ENCODE peak calls at places on chromosomes 7 and 10, in eight cellular contexts. One of them, this sample, is unnamed. For H3K4me1, the result is how much of the 10 kb centered on the place peaks cover.

GRCh38 chr10:98414932-98415709 is at the start of gene PYROXD2:
- DNase-seq in tibial artery: peak
- DNase-seq in heart left ventricle: peak
- DNase-seq in hepatocyte: peak
- DNase-seq in ascending aorta: peak
- DNase-seq in H1: peak
- DNase-seq in aorta: peak
- DNase-seq in NT2/D1: peak
- DNase-seq in this sample: peak

GRCh38 chr7:91946549-91946948 is 5.9 kb downstream of the AKAP9 start:
- DNase-seq in H1: no peak
- DNase-seq in tibial artery: no peak
- DNase-seq in NT2/D1: no peak
- DNase-seq in ascending aorta: no peak
- DNase-seq in hepatocyte: no peak
- DNase-seq in aorta: no peak
- DNase-seq in heart left ventricle: no peak
- DNase-seq in this sample: no peak

GRCh38 chr10:100895346-100895745 is 17.4 kb upstream of the SLF2 start:
- DNase-seq in heart left ventricle: no peak
- DNase-seq in tibial artery: no peak
- DNase-seq in ascending aorta: no peak
- DNase-seq in NT2/D1: no peak
- DNase-seq in H1: no peak
- DNase-seq in aorta: no peak
- DNase-seq in hepatocyte: no peak
- DNase-seq in this sample: no peak

GRCh38 chr10:48694371-48695030 is 9.8 kb downstream of the WDFY4 start:
- DNase-seq in ascending aorta: no peak
- DNase-seq in hepatocyte: no peak
- DNase-seq in heart left ventricle: no peak
- DNase-seq in aorta: no peak
- DNase-seq in NT2/D1: no peak
- DNase-seq in H1: no peak
- DNase-seq in tibial artery: no peak
- DNase-seq in this sample: no peak

GRCh38 chr10:124112891-124113580 is 19.6 kb upstream of the CHST15 start:
- DNase-seq in hepatocyte: no peak
- DNase-seq in H1: no peak
- DNase-seq in ascending aorta: no peak
- DNase-seq in aorta: no peak
- DNase-seq in heart left ventricle: no peak
- DNase-seq in NT2/D1: no peak
- DNase-seq in tibial artery: no peak
- DNase-seq in this sample: no peak

GRCh38 chr10:104376784-104377300 is 23.2 kb downstream of the CFAP58 start:
- DNase-seq in ascending aorta: no peak
- DNase-seq in heart left ventricle: no peak
- DNase-seq in hepatocyte: no peak
- DNase-seq in NT2/D1: no peak
- DNase-seq in tibial artery: no peak
- DNase-seq in H1: no peak
- DNase-seq in aorta: no peak
- DNase-seq in this sample: no peak

GRCh38 chr10:49578392-49578791 is 31.7 kb upstream of the SLC18A3 start:
- DNase-seq in hepatocyte: no peak
- DNase-seq in NT2/D1: no peak
- DNase-seq in H1: no peak
- DNase-seq in aorta: no peak
- DNase-seq in ascending aorta: no peak
- DNase-seq in heart left ventricle: no peak
- DNase-seq in tibial artery: no peak
- DNase-seq in this sample: no peak

GRCh38 chr10:23558361-23558799 is 119.5 kb downstream of the OTUD1 start:
- DNase-seq in tibial artery: no peak
- DNase-seq in aorta: no peak
- DNase-seq in hepatocyte: no peak
- DNase-seq in NT2/D1: no peak
- DNase-seq in ascending aorta: no peak
- DNase-seq in heart left ventricle: no peak
- DNase-seq in H1: no peak
- DNase-seq in this sample: no peak

GRCh38 chr7:51376420-51377092 is 59.9 kb upstream of the COBL start:
- DNase-seq in NT2/D1: no peak
- DNase-seq in tibial artery: no peak
- DNase-seq in H1: no peak
- DNase-seq in ascending aorta: no peak
- DNase-seq in aorta: no peak
- DNase-seq in hepatocyte: peak
- DNase-seq in heart left ventricle: no peak
- DNase-seq in this sample: no peak

GRCh38 chr7:84510501-84510900 is 315.9 kb upstream of the SEMA3A start:
- DNase-seq in heart left ventricle: no peak
- DNase-seq in H1: no peak
- DNase-seq in aorta: no peak
- DNase-seq in ascending aorta: no peak
- DNase-seq in hepatocyte: no peak
- DNase-seq in NT2/D1: no peak
- DNase-seq in tibial artery: no peak
- DNase-seq in this sample: no peak

GRCh38 chr10:114420811-114421485 is 16.6 kb upstream of the AFAP1L2 start:
- DNase-seq in H1: no peak
- DNase-seq in aorta: no peak
- DNase-seq in heart left ventricle: no peak
- DNase-seq in tibial artery: no peak
- DNase-seq in hepatocyte: no peak
- DNase-seq in ascending aorta: no peak
- DNase-seq in NT2/D1: no peak
- DNase-seq in this sample: no peak

GRCh38 chr10:11446133-11446532 is 165.3 kb downstream of the USP6NL start:
- DNase-seq in NT2/D1: no peak
- DNase-seq in tibial artery: no peak
- DNase-seq in heart left ventricle: no peak
- DNase-seq in hepatocyte: no peak
- DNase-seq in aorta: no peak
- DNase-seq in H1: no peak
- DNase-seq in ascending aorta: no peak
- DNase-seq in this sample: no peak

GRCh38 chr10:11447571-11447970 is 163.9 kb downstream of the USP6NL start:
- DNase-seq in ascending aorta: no peak
- DNase-seq in aorta: no peak
- DNase-seq in hepatocyte: no peak
- DNase-seq in NT2/D1: no peak
- DNase-seq in H1: no peak
- DNase-seq in tibial artery: no peak
- DNase-seq in heart left ventricle: no peak
- DNase-seq in this sample: no peak

GRCh38 chr10:11448190-11448544 is 163.3 kb downstream of the USP6NL start:
- DNase-seq in ascending aorta: no peak
- DNase-seq in aorta: no peak
- DNase-seq in tibial artery: no peak
- DNase-seq in hepatocyte: no peak
- DNase-seq in heart left ventricle: no peak
- DNase-seq in NT2/D1: no peak
- DNase-seq in H1: no peak
- DNase-seq in this sample: no peak

GRCh38 chr10:11448545-11449244 is 162.8 kb downstream of the USP6NL start:
- DNase-seq in aorta: no peak
- DNase-seq in ascending aorta: no peak
- DNase-seq in H1: no peak
- DNase-seq in heart left ventricle: no peak
- DNase-seq in tibial artery: no peak
- DNase-seq in hepatocyte: no peak
- DNase-seq in NT2/D1: no peak
- DNase-seq in this sample: no peak

GRCh38 chr10:11446895-11447294 is 164.6 kb downstream of the USP6NL start:
- DNase-seq in aorta: no peak
- DNase-seq in hepatocyte: no peak
- DNase-seq in NT2/D1: no peak
- DNase-seq in ascending aorta: no peak
- DNase-seq in tibial artery: no peak
- DNase-seq in H1: no peak
- DNase-seq in heart left ventricle: no peak
- DNase-seq in this sample: no peak
- H3K4me1 ChIP-seq in aorta: under half
- H3K4me1 ChIP-seq in hepatocyte: under half
- H3K4me1 ChIP-seq in NT2/D1: under half
- H3K4me1 ChIP-seq in ascending aorta: under half
- H3K4me1 ChIP-seq in tibial artery: under half
- H3K4me1 ChIP-seq in H1: under half
- H3K4me1 ChIP-seq in heart left ventricle: under half
- H3K4me1 ChIP-seq in this sample: under half

DNA sequence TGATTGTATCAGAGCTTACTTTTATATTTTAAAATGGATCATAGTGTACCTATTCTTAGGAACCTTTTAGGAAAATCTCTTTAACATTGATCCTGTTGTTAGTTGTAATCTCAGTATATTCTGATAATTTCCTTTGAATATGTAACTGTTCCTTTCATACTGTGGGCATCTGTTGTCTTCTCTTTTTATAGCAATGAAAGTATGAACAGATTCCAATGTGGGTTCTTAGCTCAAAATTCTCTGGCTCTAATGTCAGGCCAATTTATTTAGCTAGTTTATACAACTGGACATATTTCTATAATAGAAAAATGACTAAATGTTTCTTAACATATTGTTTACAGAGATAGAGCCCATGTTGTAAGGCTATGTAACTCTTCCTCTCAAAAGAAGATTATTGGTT is 363.1 kb downstream of the AUTS2 start:
- DNase-seq in H1: no peak
- DNase-seq in tibial artery: no peak
- DNase-seq in heart left ventricle: no peak
- DNase-seq in NT2/D1: no peak
- DNase-seq in aorta: no peak
- DNase-seq in hepatocyte: no peak
- DNase-seq in ascending aorta: no peak
- DNase-seq in this sample: no peak
- H3K4me1 ChIP-seq in H1: under half
- H3K4me1 ChIP-seq in tibial artery: under half
- H3K4me1 ChIP-seq in heart left ventricle: under half
- H3K4me1 ChIP-seq in NT2/D1: under half
- H3K4me1 ChIP-seq in aorta: under half
- H3K4me1 ChIP-seq in hepatocyte: under half
- H3K4me1 ChIP-seq in ascending aorta: under half
- H3K4me1 ChIP-seq in this sample: under half

GRCh38 chr10:131755200-131755599 is 145.6 kb upstream of the PPP2R2D start:
- DNase-seq in hepatocyte: no peak
- DNase-seq in heart left ventricle: no peak
- DNase-seq in tibial artery: no peak
- DNase-seq in NT2/D1: no peak
- DNase-seq in aorta: no peak
- DNase-seq in H1: no peak
- DNase-seq in ascending aorta: no peak
- DNase-seq in this sample: no peak
- H3K4me1 ChIP-seq in hepatocyte: under half
- H3K4me1 ChIP-seq in heart left ventricle: under half
- H3K4me1 ChIP-seq in tibial artery: under half
- H3K4me1 ChIP-seq in NT2/D1: under half
- H3K4me1 ChIP-seq in aorta: under half
- H3K4me1 ChIP-seq in H1: under half
- H3K4me1 ChIP-seq in ascending aorta: under half
- H3K4me1 ChIP-seq in this sample: under half

GRCh38 chr7:1030444-1031070 is 13.8 kb upstream of the GPR146 start:
- DNase-seq in tibial artery: no peak
- DNase-seq in heart left ventricle: no peak
- DNase-seq in H1: no peak
- DNase-seq in aorta: no peak
- DNase-seq in ascending aorta: no peak
- DNase-seq in NT2/D1: no peak
- DNase-seq in hepatocyte: no peak
- DNase-seq in this sample: no peak
- H3K4me1 ChIP-seq in tibial artery: under half
- H3K4me1 ChIP-seq in heart left ventricle: under half
- H3K4me1 ChIP-seq in H1: under half
- H3K4me1 ChIP-seq in aorta: under half
- H3K4me1 ChIP-seq in ascending aorta: under half
- H3K4me1 ChIP-seq in NT2/D1: under half
- H3K4me1 ChIP-seq in hepatocyte: under half
- H3K4me1 ChIP-seq in this sample: under half

GRCh38 chr10:131902691-131903090 is 1.9 kb downstream of the PPP2R2D start:
- DNase-seq in aorta: peak
- DNase-seq in ascending aorta: no peak
- DNase-seq in tibial artery: peak
- DNase-seq in NT2/D1: no peak
- DNase-seq in heart left ventricle: no peak
- DNase-seq in H1: no peak
- DNase-seq in hepatocyte: no peak
- DNase-seq in this sample: no peak
- H3K4me1 ChIP-seq in aorta: under half
- H3K4me1 ChIP-seq in ascending aorta: under half
- H3K4me1 ChIP-seq in tibial artery: under half
- H3K4me1 ChIP-seq in NT2/D1: under half
- H3K4me1 ChIP-seq in heart left ventricle: half or more
- H3K4me1 ChIP-seq in H1: under half
- H3K4me1 ChIP-seq in hepatocyte: under half
- H3K4me1 ChIP-seq in this sample: half or more

DNA sequence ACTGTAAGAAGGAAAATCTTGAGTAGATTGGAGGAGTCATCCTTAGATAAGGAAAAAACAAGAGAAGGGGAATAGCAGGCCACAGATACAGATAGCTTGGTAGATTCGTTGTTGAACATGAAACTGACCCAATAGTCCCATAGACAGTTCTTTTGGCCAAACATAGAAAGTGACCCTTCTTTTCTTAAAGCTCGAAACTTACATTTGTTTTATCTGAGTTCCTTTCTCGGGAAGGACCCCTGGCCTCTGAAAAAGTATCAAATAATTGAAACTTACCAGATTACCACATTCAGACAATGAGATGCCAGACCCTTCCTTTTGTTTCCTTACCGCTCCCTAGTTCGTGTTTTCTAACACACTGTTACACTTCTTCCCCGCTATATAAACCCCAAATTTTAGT is 72.9 kb downstream of the ZFAND4 start:
- DNase-seq in tibial artery: no peak
- DNase-seq in heart left ventricle: no peak
- DNase-seq in H1: no peak
- DNase-seq in NT2/D1: no peak
- DNase-seq in aorta: no peak
- DNase-seq in ascending aorta: no peak
- DNase-seq in hepatocyte: no peak
- DNase-seq in this sample: no peak
- H3K4me1 ChIP-seq in tibial artery: under half
- H3K4me1 ChIP-seq in heart left ventricle: under half
- H3K4me1 ChIP-seq in H1: under half
- H3K4me1 ChIP-seq in NT2/D1: under half
- H3K4me1 ChIP-seq in aorta: under half
- H3K4me1 ChIP-seq in ascending aorta: under half
- H3K4me1 ChIP-seq in hepatocyte: under half
- H3K4me1 ChIP-seq in this sample: under half

DNA sequence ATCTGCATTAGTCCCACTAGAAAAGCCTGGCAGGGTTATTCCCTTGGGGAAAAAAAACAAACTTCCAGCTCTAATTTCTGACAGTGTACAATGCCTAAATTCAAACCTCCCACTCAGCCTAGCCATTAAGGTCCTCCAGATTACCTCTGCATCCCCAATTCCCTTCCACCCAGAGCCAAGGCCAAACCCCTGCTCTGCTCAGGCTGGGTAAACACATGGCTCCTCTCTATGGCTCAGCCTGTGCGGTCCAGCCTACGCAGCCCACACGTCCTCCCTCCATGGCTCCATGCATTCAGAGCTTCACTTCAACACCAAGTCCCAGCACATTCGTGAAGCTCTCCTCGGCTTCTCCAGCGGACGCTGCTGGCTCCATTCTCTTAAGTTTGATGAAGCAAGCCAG is 5.2 kb downstream of the DLG5 start:
- DNase-seq in NT2/D1: no peak
- DNase-seq in aorta: no peak
- DNase-seq in H1: no peak
- DNase-seq in tibial artery: no peak
- DNase-seq in heart left ventricle: no peak
- DNase-seq in ascending aorta: no peak
- DNase-seq in hepatocyte: no peak
- DNase-seq in this sample: no peak
- H3K4me1 ChIP-seq in NT2/D1: under half
- H3K4me1 ChIP-seq in aorta: under half
- H3K4me1 ChIP-seq in H1: under half
- H3K4me1 ChIP-seq in tibial artery: under half
- H3K4me1 ChIP-seq in heart left ventricle: under half
- H3K4me1 ChIP-seq in ascending aorta: under half
- H3K4me1 ChIP-seq in hepatocyte: under half
- H3K4me1 ChIP-seq in this sample: under half